ENCODE peak calls at places on chromosomes 6 and 20, in seven cellular contexts. N is adrenal gland, T is K562, U is A549, I is mucosa of descending colon, G is body of pancreas, B is OCI-LY7. C is an unnamed sample.

GRCh38 chr6:137705166-137706064 is 161.6 kb upstream of the TNFAIP3 start:
- DNase-seq in I (peak; percentile 76), G (peak; percentile 66), U (peak; percentile 33), B (peak; percentile 60), T (peak; percentile 77), N (peak; percentile 76), C (peak; percentile 24)

GRCh38 chr20:62543470-62544302 is 67.9 kb upstream of the GATA5 start:
- DNase-seq in B (no peak), T (no peak), I (no peak), U (no peak), N (no peak), G (no peak), C (no peak)

GRCh38 chr20:44079291-44079690 is 107.7 kb downstream of the JPH2 start:
- DNase-seq in I (no peak), G (no peak), B (no peak), T (no peak), N (no peak), U (no peak), C (no peak)

GRCh38 chr6:52333840-52334200 is 28.1 kb upstream of the PAQR8 start:
- DNase-seq in U (no peak), N (no peak), G (no peak), I (no peak), B (no peak), T (peak; percentile 34), C (no peak)

GRCh38 chr6:108673602-108674001 is 112.9 kb downstream of the FOXO3 start:
- DNase-seq in I (peak; percentile 75), U (peak; percentile 27), G (no peak), T (no peak), B (no peak), N (no peak), C (peak; percentile 78)

GRCh38 chr20:50020283-50020682 is 37.5 kb downstream of the SNAI1 start:
- DNase-seq in B (no peak), T (no peak), G (no peak), U (peak; percentile 55), I (no peak), N (no peak), C (no peak)

GRCh38 chr6:135451617-135452190 is 45.8 kb downstream of the AHI1 start:
- DNase-seq in I (no peak), T (peak; percentile 47), N (no peak), B (peak; percentile 68), U (peak; percentile 32), G (no peak), C (peak; percentile 22)

GRCh38 chr6:113120577-113121285 is 736.4 kb upstream of the MARCKS start:
- DNase-seq in U (peak; percentile 52), T (no peak), I (no peak), G (peak; percentile 19), B (no peak), N (peak; percentile 13), C (peak; percentile 73)

GRCh38 chr6:42045538-42046460 is 4.5 kb upstream of the TAF8 start:
- DNase-seq in B (peak; percentile 67), G (peak; percentile 97), I (peak; percentile 91), N (peak; percentile 92), U (peak; percentile 43), T (peak; percentile 93), C (peak; percentile 33)

GRCh38 chr6:75791881-75792280 is 42.8 kb downstream of the MYO6 start:
- DNase-seq in N (no peak), G (no peak), T (no peak), I (no peak), U (no peak), B (no peak), C (peak; percentile 24)

GRCh38 chr6:142642651-142643050 is 302.3 kb downstream of the HIVEP2 start:
- DNase-seq in T (no peak), G (no peak), N (no peak), B (no peak), U (no peak), I (no peak), C (no peak)

GRCh38 chr6:162090734-162091133 is 636.8 kb downstream of the PRKN start:
- DNase-seq in G (no peak), B (no peak), N (no peak), I (no peak), T (no peak), U (no peak), C (no peak)

GRCh38 chr6:14732845-14733757 is 512.8 kb upstream of the JARID2 start:
- DNase-seq in G (no peak), T (peak; percentile 39), B (no peak), U (peak; percentile 58), I (no peak), N (no peak), C (peak; percentile 79)

GRCh38 chr6:164014716-164015484 is 600.4 kb downstream of the QKI start:
- DNase-seq in B (no peak), N (no peak), G (no peak), I (no peak), U (no peak), T (no peak), C (no peak)

GRCh38 chr20:52081791-52082190 is 109.8 kb downstream of the ZFP64 start:
- DNase-seq in B (no peak), G (no peak), N (no peak), I (no peak), T (no peak), U (no peak), C (no peak)

GRCh38 chr6:149915970-149916865 is 6.7 kb downstream of the RAET1G start:
- DNase-seq in T (no peak), U (no peak), I (no peak), N (no peak), G (no peak), B (no peak), C (no peak)

GRCh38 chr6:35016417-35017221 is 124.5 kb downstream of the TCP11 start:
- DNase-seq in T (no peak), N (peak; percentile 87), U (no peak), G (peak; percentile 36), B (no peak), I (no peak), C (no peak)

GRCh38 chr6:11766589-11767450 is 11.8 kb downstream of the ADTRP start:
- DNase-seq in G (peak; percentile 58), B (no peak), T (no peak), N (peak; percentile 46), I (no peak), U (peak; percentile 87), C (peak; percentile 78)

GRCh38 chr6:24824142-24824755 is 25.5 kb upstream of the ARMH2 start:
- DNase-seq in G (no peak), T (no peak), U (no peak), N (no peak), I (no peak), B (no peak), C (no peak)

GRCh38 chr20:58800134-58800650 is 50.5 kb downstream of the GNAS-AS1 start:
- DNase-seq in I (no peak), T (no peak), U (no peak), N (no peak), B (no peak), G (no peak), C (no peak)

GRCh38 chr6:30022189-30022588 is 38.9 kb upstream of the POLR1H start:
- DNase-seq in I (no peak), B (no peak), G (no peak), T (no peak), U (no peak), N (no peak), C (no peak)

GRCh38 chr20:61640171-61640570 is 388.1 kb downstream of the CDH4 start:
- DNase-seq in B (no peak), T (no peak), I (no peak), G (no peak), U (no peak), N (no peak), C (no peak)

GRCh38 chr20:53843645-53844044 is 226.7 kb downstream of the BCAS1 start:
- DNase-seq in U (no peak), B (no peak), T (no peak), I (no peak), G (no peak), N (no peak), C (no peak)

GRCh38 chr20:53844259-53844658 is 226.1 kb downstream of the BCAS1 start:
- DNase-seq in I (no peak), U (no peak), T (no peak), G (no peak), B (no peak), N (no peak), C (no peak)

GRCh38 chr20:53840462-53841000 is 229.9 kb downstream of the BCAS1 start:
- DNase-seq in U (no peak), G (no peak), B (no peak), I (no peak), N (no peak), T (no peak), C (no peak)

GRCh38 chr20:53841741-53842140 is 228.7 kb downstream of the BCAS1 start:
- DNase-seq in I (no peak), G (no peak), B (no peak), U (no peak), N (no peak), T (no peak), C (no peak)

GRCh38 chr20:53842301-53843099 is 227.9 kb downstream of the BCAS1 start:
- DNase-seq in N (no peak), T (no peak), I (no peak), U (no peak), G (no peak), B (peak; percentile 40), C (no peak)
- H3K4me1 ChIP-seq in N (no peaks in the 10 kb centered on the region), T (peaks cover 1% of the 10 kb centered on the region), I (peaks cover 43% of the 10 kb centered on the region), U (peaks cover 26% of the 10 kb centered on the region), G (peaks cover 7% of the 10 kb centered on the region), B (peaks cover 92% of the 10 kb centered on the region), C (peaks cover 7% of the 10 kb centered on the region)

GRCh38 chr6:155143610-155144106 is 120.2 kb upstream of the CLDN20 start:
- DNase-seq in B (no peak), G (no peak), U (no peak), N (no peak), I (no peak), T (no peak), C (no peak)
- TF ChIP-seq CTCF in B (no peak), G (no peak), U (no peak), N (no peak), I (no peak), T (no peak), C (no peak)

DNA sequence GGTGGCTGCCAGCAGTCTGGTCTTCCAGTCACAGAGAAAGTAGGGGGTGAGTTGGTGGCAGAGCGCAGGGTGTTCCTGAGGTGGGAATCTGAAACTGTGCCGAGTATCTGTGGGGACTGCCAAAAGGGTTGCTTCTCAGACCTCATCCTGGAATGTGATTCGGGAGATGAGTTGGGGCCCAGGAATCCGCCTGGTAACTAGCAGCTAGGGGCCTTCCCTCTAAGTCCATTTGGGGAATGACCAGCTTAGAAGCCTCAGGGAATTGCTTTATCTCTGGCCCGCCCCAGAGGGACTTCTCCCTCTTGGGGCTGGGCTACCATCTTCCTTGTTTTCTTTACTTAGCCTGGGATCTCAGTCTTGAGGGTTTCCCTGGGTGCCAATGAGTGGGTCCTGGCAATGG is 49.6 kb downstream of the MOCS1 start:
- DNase-seq in B (no peak), U (no peak), T (no peak), I (no peak), G (no peak), N (no peak), C (no peak)
- H3K4me1 ChIP-seq in B (no peaks in the 10 kb centered on the region), U (no peaks in the 10 kb centered on the region), T (no peaks in the 10 kb centered on the region), I (no peaks in the 10 kb centered on the region), G (peaks cover 15% of the 10 kb centered on the region), N (peaks cover 3% of the 10 kb centered on the region), C (no peaks in the 10 kb centered on the region)

GRCh38 chr6:145260491-145260890 is 474.8 kb downstream of the EPM2A start:
- DNase-seq in U (no peak), N (no peak), T (no peak), G (no peak), B (no peak), I (no peak), C (no peak)
- TF ChIP-seq CTCF in U (no peak), N (no peak), T (no peak), G (no peak), B (no peak), I (no peak), C (no peak)

C was measured in HCT116.